ENCODE peak calls at places on chromosomes 16 and 17, in six cellular contexts. I is NCI-H2171 treated with DMSO at 0.1 percent for 48 hours, T is substantia nigra, B is AG04450, M is MM.1S, A is choroid plexus epithelial cell. N is an unnamed sample.

GRCh38 chr17:4806420-4806769 is 557 bp upstream of the PLD2 start:
- DNase-seq in I (peak; percentile 36), A (no peak), M (no peak), B (no peak), T (no peak), N (no peak)

GRCh38 chr16:9457215-9457614 is 365.8 kb downstream of the HAPSTR1 start:
- DNase-seq in M (no peak), A (no peak), I (no peak), B (no peak), T (no peak), N (no peak)

GRCh38 chr16:73170587-73170986 is 122.7 kb upstream of the ZFHX3 start:
- DNase-seq in I (peak; percentile 57), M (no peak), B (no peak), T (no peak), A (no peak), N (no peak)

GRCh38 chr17:76528156-76528527 is 9.4 kb downstream of the CYGB start:
- DNase-seq in A (no peak), M (no peak), I (no peak), B (no peak), T (no peak), N (no peak)

GRCh38 chr17:74335529-74336062 is 9.6 kb downstream of the KIF19 start:
- DNase-seq in B (no peak), M (no peak), T (no peak), A (no peak), I (no peak), N (no peak)

GRCh38 chr17:10149573-10150399 is 48.6 kb downstream of the GAS7 start:
- DNase-seq in B (no peak), I (no peak), M (no peak), A (peak; percentile 96), T (no peak), N (no peak)

GRCh38 chr16:27156531-27156930 is 46.8 kb upstream of the KDM8 start:
- DNase-seq in I (no peak), A (no peak), T (no peak), M (no peak), B (no peak), N (no peak)

GRCh38 chr17:77391668-77392375 is 251.1 kb downstream of the SEC14L1 start:
- DNase-seq in A (peak; percentile 93), I (no peak), T (no peak), B (peak; percentile 96), M (no peak), N (peak; percentile 96)

GRCh38 chr16:30820952-30821421 is 34.0 kb upstream of the ZNF629 start:
- DNase-seq in T (no peak), B (no peak), M (no peak), A (no peak), I (no peak), N (no peak)

GRCh38 chr17:81553018-81553615 is 964 bp upstream of the FAAP100 start:
- DNase-seq in T (peak; percentile 64), M (peak; percentile 94), A (peak; percentile 83), B (no peak), I (peak; percentile 88), N (no peak)

GRCh38 chr17:77107506-77108433 is 33.0 kb upstream of the SEC14L1 start:
- DNase-seq in M (peak; percentile 88), T (no peak), B (no peak), A (peak; percentile 45), I (no peak), N (no peak)

GRCh38 chr16:66273644-66274334 is 92.7 kb upstream of the CDH5 start:
- DNase-seq in T (no peak), B (no peak), A (peak; percentile 56), I (no peak), M (no peak), N (no peak)

GRCh38 chr17:70658324-70658723 is 489.0 kb downstream of the KCNJ2 start:
- DNase-seq in B (no peak), I (no peak), T (no peak), A (no peak), M (no peak), N (no peak)

GRCh38 chr16:88713568-88714419 is 7.5 kb downstream of the CTU2 start:
- DNase-seq in I (no peak), B (no peak), M (no peak), A (no peak), T (no peak), N (no peak)

GRCh38 chr17:55233840-55234239 is 30.9 kb upstream of the HLF start:
- DNase-seq in M (no peak), T (no peak), B (no peak), I (no peak), A (no peak), N (no peak)

GRCh38 chr17:39104046-39104445 is 47.4 kb downstream of the PLXDC1 start:
- DNase-seq in M (no peak), I (no peak), B (peak; percentile 21), T (no peak), A (peak; percentile 67), N (no peak)

N was measured in GM04503.